ENCODE peak calls at places on chromosomes 1 and 21, in five cellular contexts. T is neural progenitor cell, K is HTR-8/SVneo, P is HL-60, Y is aorta. N is an unnamed sample.

GRCh38 chr1:164765557-164765956 is 206.6 kb downstream of the PBX1 start:
- DNase-seq in P (no peak), K (no peak), T (no peak), Y (no peak), N (peak; percentile 94)

GRCh38 chr21:34582506-34583150 is 32.3 kb downstream of the RCAN1 start:
- DNase-seq in Y (no peak), K (peak; percentile 68), P (no peak), T (peak; percentile 55), N (peak; percentile 64)

GRCh38 chr21:41133896-41134522 is 34.0 kb upstream of the BACE2 start:
- DNase-seq in T (peak; percentile 58), Y (no peak), P (no peak), K (peak; percentile 28), N (peak; percentile 68)

GRCh38 chr1:193077991-193078390 is 18.6 kb downstream of the RO60 start:
- DNase-seq in P (no peak), T (no peak), K (no peak), Y (no peak), N (peak; percentile 20)

GRCh38 chr1:20721117-20722061 is 3.6 kb upstream of the KIF17 start:
- DNase-seq in P (no peak), T (no peak), K (no peak), Y (peak; percentile 46), N (no peak)

GRCh38 chr1:39657923-39658485 is 13.9 kb downstream of the NT5C1A start:
- DNase-seq in T (peak; percentile 86), Y (peak; percentile 79), K (peak; percentile 66), P (peak; percentile 60), N (peak; percentile 67)

GRCh38 chr1:206551985-206552325 is 44.6 kb downstream of the RASSF5 start:
- DNase-seq in K (no peak), P (no peak), T (no peak), Y (no peak), N (no peak)

GRCh38 chr21:41958886-41959563 is 5.2 kb upstream of the C2CD2 start:
- DNase-seq in K (no peak), P (no peak), Y (peak; percentile 89), T (no peak), N (peak; percentile 93)

GRCh38 chr1:45306319-45306718 is 20.4 kb upstream of the HPDL start:
- DNase-seq in P (no peak), Y (no peak), K (no peak), T (peak; percentile 42), N (peak; percentile 38)

GRCh38 chr1:15965228-15965767 is 10.6 kb downstream of the ZBTB17 start:
- DNase-seq in Y (no peak), K (no peak), P (no peak), T (no peak), N (no peak)

GRCh38 chr21:46354046-46354445 is 30.1 kb downstream of the PCNT start:
- DNase-seq in Y (no peak), P (no peak), K (no peak), T (no peak), N (no peak)

GRCh38 chr1:160862151-160863061 is at the start of gene CD244:
- DNase-seq in P (peak; percentile 83), Y (peak; percentile 68), K (no peak), T (no peak), N (peak; percentile 23)

GRCh38 chr21:45324430-45325205 is 36.9 kb upstream of the POFUT2 start:
- DNase-seq in Y (peak; percentile 53), K (no peak), T (no peak), P (no peak), N (peak; percentile 92)

GRCh38 chr1:173191011-173191410 is 16.1 kb downstream of the TNFSF4 start:
- DNase-seq in K (no peak), P (no peak), Y (no peak), T (no peak), N (peak; percentile 73)

GRCh38 chr1:108664426-108664950 is 3.6 kb upstream of the HENMT1 start:
- DNase-seq in T (no peak), Y (no peak), K (no peak), P (no peak), N (no peak)

GRCh38 chr1:113223546-113223945 is 150.5 kb downstream of the LRIG2 start:
- DNase-seq in K (no peak), P (no peak), T (no peak), Y (no peak), N (no peak)

GRCh38 chr21:17492415-17493168 is 20.3 kb upstream of the CXADR start:
- DNase-seq in K (no peak), T (no peak), P (no peak), Y (no peak), N (peak; percentile 56)

GRCh38 chr1:80258659-80259058 is 1252.1 kb upstream of the ADGRL4 start:
- DNase-seq in K (no peak), T (no peak), Y (no peak), P (no peak), N (no peak)

GRCh38 chr1:150161747-150162581 is 12.2 kb downstream of the PLEKHO1 start:
- DNase-seq in Y (no peak), P (no peak), K (no peak), T (peak; percentile 25), N (peak; percentile 79)